ENCODE peak calls at places on chromosome 11, in five cellular contexts. Q, C, X, S and A are unnamed samples.

GRCh38 chr11:74008373-74009229 is at the start of gene UCP3:
- DNase-seq in Q (no peak), C (no peak), X (no peak), S (no peak), A (peak)

GRCh38 chr11:78381867-78382266 is 35.8 kb downstream of the GAB2 start:
- DNase-seq in Q (no peak), C (no peak), X (no peak), S (no peak), A (no peak)

GRCh38 chr11:32266611-32267010 is 168.7 kb downstream of the WT1 start:
- DNase-seq in Q (no peak), C (peak), X (no peak), S (no peak), A (no peak)

GRCh38 chr11:118998388-118998717 is 415 bp downstream of the CENATAC start:
- DNase-seq in Q (no peak), C (no peak), X (peak), S (no peak), A (no peak)

GRCh38 chr11:34936945-34937344 is 20.5 kb downstream of the PDHX start:
- DNase-seq in Q (no peak), C (no peak), X (no peak), S (no peak), A (peak)

GRCh38 chr11:67404515-67405195 is 772 bp downstream of the TBC1D10C start:
- DNase-seq in Q (no peak), C (no peak), X (peak), S (no peak), A (peak)

GRCh38 chr11:22089609-22090008 is 103.3 kb upstream of the ANO5 start:
- DNase-seq in Q (no peak), C (no peak), X (no peak), S (no peak), A (no peak)

GRCh38 chr11:62602141-62603071 is 741 bp upstream of the MTA2 start:
- DNase-seq in Q (no peak), C (peak), X (peak), S (no peak), A (no peak)

GRCh38 chr11:127074151-127074761 is 73.7 kb upstream of the KIRREL3 start:
- DNase-seq in Q (peak), C (no peak), X (no peak), S (no peak), A (peak)

GRCh38 chr11:77191823-77192495 is 63.9 kb downstream of the MYO7A start:
- DNase-seq in Q (peak), C (peak), X (peak), S (peak), A (peak)

GRCh38 chr11:28585007-28585406 is 476.8 kb downstream of the METTL15 start:
- DNase-seq in Q (no peak), C (peak), X (no peak), S (no peak), A (no peak)

GRCh38 chr11:89604281-89604680 is 105.8 kb upstream of the TRIM77 start:
- DNase-seq in Q (no peak), C (no peak), X (no peak), S (no peak), A (no peak)

GRCh38 chr11:3207530-3208189 is 11.0 kb downstream of the MRGPRG start:
- DNase-seq in Q (no peak), C (no peak), X (no peak), S (no peak), A (no peak)

GRCh38 chr11:69926376-69927050 is 107.3 kb upstream of the FGF3 start:
- DNase-seq in Q (no peak), C (no peak), X (no peak), S (no peak), A (no peak)

GRCh38 chr11:93700830-93701229 is 39.3 kb downstream of the CEP295 start:
- DNase-seq in Q (no peak), C (peak), X (no peak), S (no peak), A (no peak)

GRCh38 chr11:131195801-131196517 is 174.5 kb upstream of the NTM start:
- DNase-seq in Q (peak), C (peak), X (no peak), S (no peak), A (no peak)

GRCh38 chr11:35015621-35016387 is 99.4 kb downstream of the PDHX start:
- DNase-seq in Q (no peak), C (no peak), X (no peak), S (no peak), A (no peak)

GRCh38 chr11:44016546-44017442 is 31.0 kb upstream of the ACCSL start:
- DNase-seq in Q (no peak), C (no peak), X (no peak), S (no peak), A (no peak)

GRCh38 chr11:103494491-103494890 is 385.3 kb downstream of the DYNC2H1 start:
- DNase-seq in Q (no peak), C (peak), X (no peak), S (no peak), A (no peak)

GRCh38 chr11:2883717-2884423 is 1.7 kb downstream of the CDKN1C start:
- DNase-seq in Q (no peak), C (no peak), X (no peak), S (no peak), A (no peak)

GRCh38 chr11:26028294-26028954 is 303.5 kb upstream of the ANO3 start:
- DNase-seq in Q (peak), C (peak), X (no peak), S (no peak), A (no peak)

GRCh38 chr11:3637201-3637600 is 4.6 kb downstream of the ART5 start:
- DNase-seq in Q (no peak), C (no peak), X (no peak), S (no peak), A (no peak)

GRCh38 chr11:68331338-68331947 is 19.1 kb downstream of the LRP5 start:
- DNase-seq in Q (no peak), C (no peak), X (peak), S (no peak), A (peak)

GRCh38 chr11:11574373-11574772 is 47.4 kb downstream of the GALNT18 start:
- DNase-seq in Q (no peak), C (no peak), X (no peak), S (no peak), A (no peak)

GRCh38 chr11:26245046-26245445 is 86.9 kb upstream of the ANO3 start:
- DNase-seq in Q (no peak), C (peak), X (no peak), S (no peak), A (no peak)

GRCh38 chr11:83982825-83983224 is 696.7 kb upstream of the CCDC90B start:
- DNase-seq in Q (no peak), C (no peak), X (no peak), S (no peak), A (no peak)

GRCh38 chr11:114064216-114064615 is 4.7 kb downstream of the ZBTB16 start:
- DNase-seq in Q (no peak), C (no peak), X (no peak), S (no peak), A (no peak)

GRCh38 chr11:64271339-64272132 is 12.9 kb downstream of the BAD start:
- DNase-seq in Q (peak), C (peak), X (peak), S (peak), A (peak)

GRCh38 chr11:115665345-115665901 is 161.2 kb upstream of the CADM1 start:
- DNase-seq in Q (no peak), C (no peak), X (no peak), S (no peak), A (no peak)

GRCh38 chr11:86519064-86519911 is 144.6 kb downstream of the CCDC81 start:
- DNase-seq in Q (peak), C (peak), X (no peak), S (no peak), A (no peak)

GRCh38 chr11:19868281-19868821 is 155.7 kb downstream of the NAV2 start:
- DNase-seq in Q (peak), C (peak), X (no peak), S (no peak), A (no peak)

GRCh38 chr11:109984634-109985289 is 108.4 kb upstream of the ZC3H12C start:
- DNase-seq in Q (no peak), C (peak), X (no peak), S (peak), A (peak)

GRCh38 chr11:123458501-123458900 is 28.4 kb downstream of the GRAMD1B start:
- DNase-seq in Q (no peak), C (peak), X (no peak), S (no peak), A (no peak)

GRCh38 chr11:102989379-102990047 is 34.0 kb upstream of the MMP13 start:
- DNase-seq in Q (no peak), C (no peak), X (no peak), S (no peak), A (no peak)

GRCh38 chr11:18010271-18010670 is 2.6 kb downstream of the SERGEF start:
- DNase-seq in Q (no peak), C (no peak), X (no peak), S (no peak), A (no peak)